ENCODE peak calls at places on chromosomes 6 and 20, in nine cellular contexts. N is HCT116, C is lower leg skin, S is breast epithelium, R is AG04450, U is ascending aorta, P is fibroblast of lung, A is lower lobe of right lung, B is A549. Z is an unnamed sample.

GRCh38 chr6:2939315-2940009 is 31.9 kb downstream of the SERPINB6 start:
- DNase-seq in S (no peak), R (no peak), P (no peak), B (no peak), U (peak; percentile 60), C (peak; percentile 68), N (no peak), A (no peak), Z (no peak)

GRCh38 chr6:27809939-27810767 is 102.0 kb downstream of the OR2B2 start:
- DNase-seq in U (peak; percentile 86), B (peak; percentile 95), A (peak; percentile 75), C (peak; percentile 95), R (peak; percentile 95), S (peak; percentile 73), P (peak; percentile 97), N (peak; percentile 97), Z (peak; percentile 37)

GRCh38 chr6:151118453-151119123 is 121.2 kb upstream of the AKAP12 start:
- DNase-seq in U (no peak), P (no peak), A (no peak), C (no peak), B (no peak), S (no peak), R (no peak), N (no peak), Z (no peak)

GRCh38 chr20:42258568-42258967 is 640.4 kb upstream of the CHD6 start:
- DNase-seq in A (no peak), B (no peak), U (no peak), S (no peak), R (no peak), P (no peak), C (no peak), N (no peak), Z (no peak)

GRCh38 chr20:986733-987355 is 15.3 kb downstream of the RSPO4 start:
- DNase-seq in P (no peak), A (no peak), U (no peak), R (no peak), C (no peak), S (no peak), B (no peak), N (peak; percentile 15), Z (no peak)

GRCh38 chr6:7821426-7821825 is 89.2 kb downstream of the TXNDC5 start:
- DNase-seq in P (peak; percentile 65), S (no peak), A (no peak), B (no peak), U (no peak), R (no peak), C (no peak), N (no peak), Z (no peak)

GRCh38 chr20:61460261-61461047 is 208.4 kb downstream of the CDH4 start:
- DNase-seq in R (no peak), C (peak; percentile 50), A (no peak), P (no peak), B (no peak), N (no peak), U (no peak), S (no peak), Z (no peak)

GRCh38 chr20:57469418-57470211 is 55.3 kb downstream of the CTCFL start:
- DNase-seq in U (no peak), B (no peak), C (no peak), P (no peak), S (no peak), A (no peak), R (no peak), N (no peak), Z (no peak)

GRCh38 chr6:151847064-151847463 is 39.6 kb downstream of the ESR1 start:
- DNase-seq in A (no peak), B (peak; percentile 28), S (no peak), U (no peak), R (no peak), C (no peak), N (no peak), P (peak; percentile 41), Z (no peak)

GRCh38 chr6:92011681-92012245 is 1407.6 kb downstream of the EPHA7 start:
- DNase-seq in S (no peak), P (no peak), B (no peak), R (no peak), A (no peak), N (no peak), C (no peak), U (no peak), Z (no peak)

GRCh38 chr20:888057-888456 is 28.1 kb downstream of the ANGPT4 start:
- DNase-seq in R (no peak), A (no peak), S (no peak), N (no peak), B (no peak), C (peak; percentile 76), U (no peak), P (no peak), Z (no peak)

GRCh38 chr6:67131827-67132226 is 1424.8 kb upstream of the EYS start:
- DNase-seq in P (peak; percentile 34), S (no peak), A (no peak), U (peak; percentile 75), B (no peak), R (no peak), N (no peak), C (no peak), Z (no peak)

GRCh38 chr6:109447878-109448555 is 7.5 kb downstream of the SMPD2 start:
- DNase-seq in A (no peak), R (no peak), B (peak; percentile 49), C (no peak), S (no peak), N (no peak), P (no peak), U (peak; percentile 56), Z (no peak)

GRCh38 chr6:131116755-131117360 is 18.4 kb upstream of the AKAP7 start:
- DNase-seq in P (peak; percentile 44), R (peak; percentile 11), S (no peak), U (no peak), N (peak; percentile 41), C (no peak), A (no peak), B (peak; percentile 53), Z (no peak)

GRCh38 chr20:2865101-2865500 is 8.2 kb upstream of the PTPRA start:
- DNase-seq in S (no peak), R (no peak), A (no peak), P (no peak), C (peak; percentile 62), N (no peak), U (no peak), B (no peak), Z (no peak)

GRCh38 chr6:148608211-148608951 is 138.4 kb upstream of the UST start:
- DNase-seq in C (no peak), B (peak; percentile 3), U (no peak), S (no peak), A (no peak), R (no peak), P (no peak), N (peak; percentile 24), Z (no peak)

GRCh38 chr20:6714202-6714800 is 53.2 kb upstream of the BMP2 start:
- DNase-seq in N (no peak), B (peak; percentile 14), A (peak; percentile 62), R (no peak), S (no peak), P (no peak), U (no peak), C (no peak), Z (no peak)

GRCh38 chr6:149335924-149336323 is 18.4 kb downstream of the TAB2 start:
- DNase-seq in A (no peak), P (peak; percentile 82), U (no peak), B (peak; percentile 69), R (no peak), N (peak; percentile 59), C (no peak), S (no peak), Z (no peak)

GRCh38 chr20:14193885-14194284 is 143.5 kb downstream of the FLRT3 start:
- DNase-seq in B (peak; percentile 21), P (no peak), U (no peak), N (no peak), S (no peak), A (no peak), R (no peak), C (no peak), Z (no peak)

GRCh38 chr20:25017257-25017803 is 24.8 kb upstream of the APMAP start:
- DNase-seq in N (no peak), A (peak; percentile 89), C (peak; percentile 94), U (peak; percentile 53), S (peak; percentile 88), B (no peak), P (no peak), R (no peak), Z (no peak)
- TF ChIP-seq CTCF in N (no peak), A (no peak), C (no peak), U (no peak), S (no peak), B (no peak), P (no peak), R (no peak), Z (no peak)

DNA sequence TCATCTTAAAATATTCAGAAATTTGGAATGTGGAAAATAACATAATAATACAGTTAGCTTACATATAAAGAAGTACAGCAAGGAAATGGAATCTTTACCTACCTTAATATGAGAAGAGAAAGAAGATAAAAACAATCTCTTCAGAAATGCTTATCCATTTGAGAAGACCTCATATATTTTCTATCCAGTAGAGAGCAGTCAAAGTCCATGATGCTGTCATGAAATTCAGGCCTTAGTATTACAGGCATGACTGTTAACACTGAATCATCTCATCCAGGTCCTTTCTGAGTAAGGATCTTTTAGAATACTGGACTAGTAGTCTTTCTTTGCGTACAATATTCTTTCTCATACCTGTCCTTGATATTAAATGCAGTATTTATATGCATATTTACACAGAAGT is 713.4 kb downstream of the CD109 start:
- DNase-seq in S (no peak), A (no peak), C (no peak), P (peak; percentile 71), R (peak; percentile 53), N (peak; percentile 31), U (no peak), B (peak; percentile 55), Z (no peak)
- TF ChIP-seq CTCF in S (no peak), A (peak; percentile 33), C (no peak), P (peak; percentile 52), R (peak; percentile 70), N (peak; percentile 21), U (peak; percentile 51), B (peak; percentile 67), Z (no peak)

GRCh38 chr6:106072501-106073140 is 13.5 kb upstream of the PRDM1 start:
- DNase-seq in P (no peak), N (no peak), C (no peak), A (no peak), R (no peak), B (no peak), S (no peak), U (no peak), Z (no peak)
- TF ChIP-seq CTCF in P (no peak), N (peak; percentile 5), C (no peak), A (no peak), R (no peak), B (no peak), S (no peak), U (no peak), Z (no peak)

DNA sequence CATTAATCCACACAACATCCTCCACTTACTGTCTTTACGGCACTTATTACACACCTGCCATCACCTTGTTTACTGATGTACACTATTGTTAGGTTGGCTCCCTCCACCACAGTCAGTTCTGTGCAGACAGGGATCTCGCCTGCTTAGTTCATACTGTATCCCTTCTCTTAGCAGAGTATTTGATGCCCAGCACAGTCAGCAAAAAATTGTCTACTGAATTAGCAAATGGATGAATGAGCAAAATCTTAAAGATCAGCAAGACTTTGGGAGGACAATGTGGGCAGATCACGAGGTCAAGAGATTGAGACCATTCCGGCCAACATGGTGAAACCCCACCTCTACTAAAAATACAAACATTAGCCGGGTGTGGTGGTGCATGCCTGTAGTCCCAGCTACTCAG is 109.8 kb upstream of the ATXN1 start:
- DNase-seq in R (no peak), N (no peak), S (no peak), U (no peak), B (no peak), A (no peak), C (no peak), P (no peak), Z (no peak)
- TF ChIP-seq CTCF in R (no peak), N (no peak), S (no peak), U (no peak), B (no peak), A (no peak), C (no peak), P (no peak), Z (no peak)

Z was measured in omental fat pad.